ENCODE peak calls at places on chromosomes 16 and 17, in five cellular contexts. C is naive B cell, W is cardiac septum, D is SW 1271, M is OCI-LY7. P is an unnamed sample.

GRCh38 chr17:76867578-76868175 is 527 bp upstream of the MGAT5B start:
- DNase-seq in C (no peak), D (no peak), M (peak; percentile 67), W (no peak), P (no peak)

GRCh38 chr17:40516581-40517285 is 15.3 kb upstream of the TNS4 start:
- DNase-seq in W (peak; percentile 29), C (peak; percentile 77), D (no peak), M (peak; percentile 90), P (peak; percentile 58)

GRCh38 chr16:64745275-64745674 is 376.6 kb downstream of the CDH11 start:
- DNase-seq in W (no peak), D (no peak), M (no peak), C (no peak), P (no peak)

GRCh38 chr17:58679263-58680037 is 12.4 kb downstream of the TEX14 start:
- DNase-seq in W (no peak), M (no peak), D (no peak), C (no peak), P (no peak)

GRCh38 chr16:67204076-67204475 is 5.1 kb downstream of the ELMO3 start:
- DNase-seq in D (no peak), C (no peak), W (no peak), M (no peak), P (no peak)

GRCh38 chr17:10135539-10136257 is 62.7 kb downstream of the GAS7 start:
- DNase-seq in W (no peak), C (no peak), D (no peak), M (no peak), P (no peak)

GRCh38 chr17:7885357-7886226 is 3.0 kb upstream of the CHD3 start:
- DNase-seq in C (peak; percentile 44), M (peak; percentile 68), W (peak; percentile 80), D (no peak), P (peak; percentile 66)

GRCh38 chr16:82859638-82860037 is 232.9 kb downstream of the CDH13 start:
- DNase-seq in W (no peak), D (no peak), M (no peak), C (no peak), P (no peak)

GRCh38 chr17:82776454-82776853 is 24.6 kb downstream of the TBCD start:
- DNase-seq in W (no peak), D (no peak), C (peak; percentile 19), M (no peak), P (no peak)

P was measured in germinal center.